ENCODE peak calls at places on chromosomes 7 and 10, in five cellular contexts. One of them, this sample, is unnamed.

GRCh38 chr7:69728299-69728698 is 130.0 kb downstream of the AUTS2 start:
- ATAC-seq in activated CD8-positive, alpha-beta T cell treated with anti-CD3 and anti-CD28 coated beads for 36 hours: no peak
- ATAC-seq in activated T-helper 17 cell treated with anti-CD3 and anti-CD28 coated beads, Interleukin-2, amount 50 U/mL, for 72 hours: no peak
- ATAC-seq in left lung: no peak
- ATAC-seq in activated B cell treated with CpG ODN at 0.5 μM for 24 hours: no peak
- ATAC-seq in this sample: no peak

GRCh38 chr10:113916053-113916452 is 61.6 kb downstream of the NHLRC2 start:
- ATAC-seq in activated B cell treated with CpG ODN at 0.5 μM for 24 hours: no peak
- ATAC-seq in activated T-helper 17 cell treated with anti-CD3 and anti-CD28 coated beads, Interleukin-2, amount 50 U/mL, for 72 hours: no peak
- ATAC-seq in activated CD8-positive, alpha-beta T cell treated with anti-CD3 and anti-CD28 coated beads for 36 hours: no peak
- ATAC-seq in left lung: no peak
- ATAC-seq in this sample: no peak

GRCh38 chr10:85720931-85721330 is 645.7 kb downstream of the GRID1 start:
- ATAC-seq in activated T-helper 17 cell treated with anti-CD3 and anti-CD28 coated beads, Interleukin-2, amount 50 U/mL, for 72 hours: no peak
- ATAC-seq in left lung: no peak
- ATAC-seq in activated CD8-positive, alpha-beta T cell treated with anti-CD3 and anti-CD28 coated beads for 36 hours: no peak
- ATAC-seq in activated B cell treated with CpG ODN at 0.5 μM for 24 hours: no peak
- ATAC-seq in this sample: no peak

GRCh38 chr10:33180390-33180789 is 154.1 kb downstream of the NRP1 start:
- ATAC-seq in activated B cell treated with CpG ODN at 0.5 μM for 24 hours: no peak
- ATAC-seq in activated CD8-positive, alpha-beta T cell treated with anti-CD3 and anti-CD28 coated beads for 36 hours: no peak
- ATAC-seq in activated T-helper 17 cell treated with anti-CD3 and anti-CD28 coated beads, Interleukin-2, amount 50 U/mL, for 72 hours: peak; percentile 91
- ATAC-seq in left lung: no peak
- ATAC-seq in this sample: no peak

GRCh38 chr7:41881313-41882130 is 178.6 kb upstream of the INHBA start:
- ATAC-seq in activated CD8-positive, alpha-beta T cell treated with anti-CD3 and anti-CD28 coated beads for 36 hours: peak; percentile 96
- ATAC-seq in activated T-helper 17 cell treated with anti-CD3 and anti-CD28 coated beads, Interleukin-2, amount 50 U/mL, for 72 hours: peak; percentile 93
- ATAC-seq in left lung: peak; percentile 76
- ATAC-seq in activated B cell treated with CpG ODN at 0.5 μM for 24 hours: peak; percentile 88
- ATAC-seq in this sample: peak; percentile 75

GRCh38 chr10:34504534-34504933 is 310.6 kb downstream of the PARD3 start:
- ATAC-seq in activated T-helper 17 cell treated with anti-CD3 and anti-CD28 coated beads, Interleukin-2, amount 50 U/mL, for 72 hours: peak; percentile 66
- ATAC-seq in activated CD8-positive, alpha-beta T cell treated with anti-CD3 and anti-CD28 coated beads for 36 hours: peak; percentile 34
- ATAC-seq in activated B cell treated with CpG ODN at 0.5 μM for 24 hours: no peak
- ATAC-seq in left lung: peak; percentile 87
- ATAC-seq in this sample: peak; percentile 74

GRCh38 chr7:910441-910861 is 34.1 kb downstream of the GET4 start:
- ATAC-seq in activated T-helper 17 cell treated with anti-CD3 and anti-CD28 coated beads, Interleukin-2, amount 50 U/mL, for 72 hours: peak; percentile 33
- ATAC-seq in activated B cell treated with CpG ODN at 0.5 μM for 24 hours: peak; percentile 3
- ATAC-seq in activated CD8-positive, alpha-beta T cell treated with anti-CD3 and anti-CD28 coated beads for 36 hours: peak; percentile 26
- ATAC-seq in left lung: no peak
- ATAC-seq in this sample: no peak

GRCh38 chr7:25678215-25678614 is 449.9 kb upstream of the NPVF start:
- ATAC-seq in left lung: no peak
- ATAC-seq in activated CD8-positive, alpha-beta T cell treated with anti-CD3 and anti-CD28 coated beads for 36 hours: no peak
- ATAC-seq in activated B cell treated with CpG ODN at 0.5 μM for 24 hours: no peak
- ATAC-seq in activated T-helper 17 cell treated with anti-CD3 and anti-CD28 coated beads, Interleukin-2, amount 50 U/mL, for 72 hours: no peak
- ATAC-seq in this sample: no peak

GRCh38 chr7:142808802-142809583 is 38.2 kb downstream of the PRSS2 start:
- ATAC-seq in activated CD8-positive, alpha-beta T cell treated with anti-CD3 and anti-CD28 coated beads for 36 hours: peak; percentile 66
- ATAC-seq in left lung: peak; percentile 64
- ATAC-seq in activated B cell treated with CpG ODN at 0.5 μM for 24 hours: peak; percentile 72
- ATAC-seq in activated T-helper 17 cell treated with anti-CD3 and anti-CD28 coated beads, Interleukin-2, amount 50 U/mL, for 72 hours: peak; percentile 71
- ATAC-seq in this sample: peak; percentile 86

GRCh38 chr10:95295031-95295755 is 4.4 kb upstream of the PDLIM1 start:
- ATAC-seq in activated CD8-positive, alpha-beta T cell treated with anti-CD3 and anti-CD28 coated beads for 36 hours: peak; percentile 79
- ATAC-seq in left lung: peak; percentile 68
- ATAC-seq in activated T-helper 17 cell treated with anti-CD3 and anti-CD28 coated beads, Interleukin-2, amount 50 U/mL, for 72 hours: peak; percentile 70
- ATAC-seq in activated B cell treated with CpG ODN at 0.5 μM for 24 hours: peak; percentile 69
- ATAC-seq in this sample: peak; percentile 85

GRCh38 chr10:88281592-88282268 is 301.4 kb downstream of the RNLS start:
- ATAC-seq in activated B cell treated with CpG ODN at 0.5 μM for 24 hours: peak; percentile 37
- ATAC-seq in activated T-helper 17 cell treated with anti-CD3 and anti-CD28 coated beads, Interleukin-2, amount 50 U/mL, for 72 hours: peak; percentile 66
- ATAC-seq in left lung: no peak
- ATAC-seq in activated CD8-positive, alpha-beta T cell treated with anti-CD3 and anti-CD28 coated beads for 36 hours: peak; percentile 74
- ATAC-seq in this sample: peak; percentile 88

GRCh38 chr7:46174192-46174572 is 253.1 kb upstream of the IGFBP3 start:
- ATAC-seq in left lung: peak; percentile 45
- ATAC-seq in activated B cell treated with CpG ODN at 0.5 μM for 24 hours: no peak
- ATAC-seq in activated CD8-positive, alpha-beta T cell treated with anti-CD3 and anti-CD28 coated beads for 36 hours: no peak
- ATAC-seq in activated T-helper 17 cell treated with anti-CD3 and anti-CD28 coated beads, Interleukin-2, amount 50 U/mL, for 72 hours: no peak
- ATAC-seq in this sample: no peak

GRCh38 chr10:88991900-88992237 is 1.3 kb downstream of the FAS start:
- ATAC-seq in left lung: no peak
- ATAC-seq in activated CD8-positive, alpha-beta T cell treated with anti-CD3 and anti-CD28 coated beads for 36 hours: peak; percentile 1
- ATAC-seq in activated T-helper 17 cell treated with anti-CD3 and anti-CD28 coated beads, Interleukin-2, amount 50 U/mL, for 72 hours: peak; percentile 1
- ATAC-seq in activated B cell treated with CpG ODN at 0.5 μM for 24 hours: no peak
- ATAC-seq in this sample: no peak

GRCh38 chr10:5805260-5805659 is 8.0 kb downstream of the GDI2 start:
- ATAC-seq in activated CD8-positive, alpha-beta T cell treated with anti-CD3 and anti-CD28 coated beads for 36 hours: no peak
- ATAC-seq in activated T-helper 17 cell treated with anti-CD3 and anti-CD28 coated beads, Interleukin-2, amount 50 U/mL, for 72 hours: no peak
- ATAC-seq in activated B cell treated with CpG ODN at 0.5 μM for 24 hours: no peak
- ATAC-seq in left lung: no peak
- ATAC-seq in this sample: no peak

GRCh38 chr10:87038786-87039185 is 18.7 kb downstream of the FAM25A start:
- ATAC-seq in activated T-helper 17 cell treated with anti-CD3 and anti-CD28 coated beads, Interleukin-2, amount 50 U/mL, for 72 hours: no peak
- ATAC-seq in activated CD8-positive, alpha-beta T cell treated with anti-CD3 and anti-CD28 coated beads for 36 hours: no peak
- ATAC-seq in left lung: no peak
- ATAC-seq in activated B cell treated with CpG ODN at 0.5 μM for 24 hours: no peak
- ATAC-seq in this sample: peak; percentile 98

GRCh38 chr10:61792921-61793320 is 108.6 kb upstream of the ARID5B start:
- ATAC-seq in left lung: peak; percentile 41
- ATAC-seq in activated CD8-positive, alpha-beta T cell treated with anti-CD3 and anti-CD28 coated beads for 36 hours: no peak
- ATAC-seq in activated T-helper 17 cell treated with anti-CD3 and anti-CD28 coated beads, Interleukin-2, amount 50 U/mL, for 72 hours: no peak
- ATAC-seq in activated B cell treated with CpG ODN at 0.5 μM for 24 hours: no peak
- ATAC-seq in this sample: peak; percentile 79

GRCh38 chr10:58456180-58456579 is 56.5 kb upstream of the BICC1 start:
- ATAC-seq in activated B cell treated with CpG ODN at 0.5 μM for 24 hours: no peak
- ATAC-seq in activated T-helper 17 cell treated with anti-CD3 and anti-CD28 coated beads, Interleukin-2, amount 50 U/mL, for 72 hours: no peak
- ATAC-seq in activated CD8-positive, alpha-beta T cell treated with anti-CD3 and anti-CD28 coated beads for 36 hours: no peak
- ATAC-seq in left lung: no peak
- ATAC-seq in this sample: no peak

GRCh38 chr10:23051855-23052309 is 43.5 kb upstream of the MSRB2 start:
- ATAC-seq in left lung: no peak
- ATAC-seq in activated T-helper 17 cell treated with anti-CD3 and anti-CD28 coated beads, Interleukin-2, amount 50 U/mL, for 72 hours: no peak
- ATAC-seq in activated B cell treated with CpG ODN at 0.5 μM for 24 hours: no peak
- ATAC-seq in activated CD8-positive, alpha-beta T cell treated with anti-CD3 and anti-CD28 coated beads for 36 hours: no peak
- ATAC-seq in this sample: no peak

GRCh38 chr10:131391991-131392390 is 80.5 kb upstream of the TCERG1L start:
- ATAC-seq in left lung: no peak
- ATAC-seq in activated T-helper 17 cell treated with anti-CD3 and anti-CD28 coated beads, Interleukin-2, amount 50 U/mL, for 72 hours: no peak
- ATAC-seq in activated B cell treated with CpG ODN at 0.5 μM for 24 hours: no peak
- ATAC-seq in activated CD8-positive, alpha-beta T cell treated with anti-CD3 and anti-CD28 coated beads for 36 hours: no peak
- ATAC-seq in this sample: no peak

GRCh38 chr10:72890086-72890485 is 3.5 kb upstream of the OIT3 start:
- ATAC-seq in activated CD8-positive, alpha-beta T cell treated with anti-CD3 and anti-CD28 coated beads for 36 hours: no peak
- ATAC-seq in left lung: no peak
- ATAC-seq in activated T-helper 17 cell treated with anti-CD3 and anti-CD28 coated beads, Interleukin-2, amount 50 U/mL, for 72 hours: peak; percentile 58
- ATAC-seq in activated B cell treated with CpG ODN at 0.5 μM for 24 hours: no peak
- ATAC-seq in this sample: no peak

GRCh38 chr7:19491371-19491770 is 217.5 kb downstream of the POLR1F start:
- ATAC-seq in activated T-helper 17 cell treated with anti-CD3 and anti-CD28 coated beads, Interleukin-2, amount 50 U/mL, for 72 hours: no peak
- ATAC-seq in left lung: no peak
- ATAC-seq in activated CD8-positive, alpha-beta T cell treated with anti-CD3 and anti-CD28 coated beads for 36 hours: no peak
- ATAC-seq in activated B cell treated with CpG ODN at 0.5 μM for 24 hours: no peak
- ATAC-seq in this sample: no peak

GRCh38 chr7:100167912-100168323 is 499 bp downstream of the GAL3ST4 start:
- ATAC-seq in left lung: peak; percentile 21
- ATAC-seq in activated T-helper 17 cell treated with anti-CD3 and anti-CD28 coated beads, Interleukin-2, amount 50 U/mL, for 72 hours: peak; percentile 10
- ATAC-seq in activated CD8-positive, alpha-beta T cell treated with anti-CD3 and anti-CD28 coated beads for 36 hours: no peak
- ATAC-seq in activated B cell treated with CpG ODN at 0.5 μM for 24 hours: no peak
- ATAC-seq in this sample: peak; percentile 8

GRCh38 chr10:129718548-129719414 is 245.3 kb downstream of the EBF3 start:
- ATAC-seq in activated B cell treated with CpG ODN at 0.5 μM for 24 hours: no peak
- ATAC-seq in activated T-helper 17 cell treated with anti-CD3 and anti-CD28 coated beads, Interleukin-2, amount 50 U/mL, for 72 hours: no peak
- ATAC-seq in activated CD8-positive, alpha-beta T cell treated with anti-CD3 and anti-CD28 coated beads for 36 hours: no peak
- ATAC-seq in left lung: no peak
- ATAC-seq in this sample: peak; percentile 63

GRCh38 chr7:98674881-98675280 is 57.8 kb downstream of the NPTX2 start:
- ATAC-seq in activated B cell treated with CpG ODN at 0.5 μM for 24 hours: no peak
- ATAC-seq in activated CD8-positive, alpha-beta T cell treated with anti-CD3 and anti-CD28 coated beads for 36 hours: no peak
- ATAC-seq in activated T-helper 17 cell treated with anti-CD3 and anti-CD28 coated beads, Interleukin-2, amount 50 U/mL, for 72 hours: no peak
- ATAC-seq in left lung: no peak
- ATAC-seq in this sample: no peak